ENCODE peak calls at places on chromosomes 2 and 18, in six cellular contexts. Q is fibroblast of lung, J is IMR-90, E is H9, O is OCI-LY7, V is PC-3. A is an unnamed sample.

GRCh38 chr18:65751145-65752085 is 603 bp downstream of the CDH7 start:
- DNase-seq in O (no peak), Q (peak), V (no peak), J (no peak), E (peak), A (peak)

GRCh38 chr2:8174641-8175257 is 507.1 kb upstream of the ID2 start:
- DNase-seq in O (no peak), V (no peak), E (no peak), Q (peak), J (no peak), A (no peak)

GRCh38 chr2:229818230-229818629 is 103.6 kb downstream of the TRIP12 start:
- DNase-seq in O (no peak), V (peak), Q (no peak), J (no peak), E (no peak), A (no peak)

GRCh38 chr2:137117385-137117784 is 352.0 kb downstream of the THSD7B start:
- DNase-seq in E (no peak), O (no peak), V (peak), Q (peak), J (no peak), A (peak)

GRCh38 chr18:27793013-27793412 is 383.9 kb downstream of the CDH2 start:
- DNase-seq in O (no peak), E (no peak), J (no peak), V (no peak), Q (no peak), A (no peak)

GRCh38 chr2:210617732-210618330 is 61.4 kb downstream of the CPS1 start:
- DNase-seq in O (peak), Q (peak), E (no peak), V (peak), J (peak), A (peak)

GRCh38 chr2:144550916-144551315 is 31.0 kb upstream of the ZEB2 start:
- DNase-seq in O (no peak), Q (peak), J (peak), V (no peak), E (no peak), A (no peak)

GRCh38 chr2:33511141-33511540 is 34.7 kb downstream of the RASGRP3 start:
- DNase-seq in Q (peak), V (no peak), J (peak), O (no peak), E (no peak), A (no peak)

GRCh38 chr2:240604291-240604938 is 17.9 kb downstream of the CAPN10 start:
- DNase-seq in J (peak), V (peak), O (peak), Q (peak), E (peak), A (peak)

GRCh38 chr2:38207168-38207567 is 131.2 kb upstream of the CYP1B1 start:
- DNase-seq in V (no peak), E (no peak), J (no peak), O (no peak), Q (peak), A (no peak)

GRCh38 chr2:134718956-134719814 is at the start of gene TMEM163:
- DNase-seq in J (no peak), Q (no peak), O (no peak), V (peak), E (peak), A (peak)

GRCh38 chr2:189440947-189441708 is at the start of gene WDR75:
- DNase-seq in E (peak), Q (peak), O (peak), V (peak), J (peak), A (peak)

GRCh38 chr2:7867858-7868257 is 814.0 kb upstream of the ID2 start:
- DNase-seq in V (no peak), E (no peak), Q (no peak), O (peak), J (no peak), A (no peak)

GRCh38 chr2:230863031-230863430 is 1.7 kb upstream of the ITM2C start:
- DNase-seq in E (no peak), Q (no peak), J (no peak), O (no peak), V (no peak), A (no peak)

GRCh38 chr2:171391532-171391931 is 42.3 kb downstream of the METTL8 start:
- DNase-seq in O (no peak), J (no peak), V (peak), E (no peak), Q (no peak), A (no peak)

GRCh38 chr18:7812431-7813063 is 245.4 kb downstream of the PTPRM start:
- DNase-seq in E (no peak), Q (peak), V (peak), J (peak), O (no peak), A (no peak)

GRCh38 chr18:13993730-13994129 is 78.4 kb upstream of the MC2R start:
- DNase-seq in Q (no peak), O (no peak), J (no peak), E (no peak), V (no peak), A (no peak)

GRCh38 chr2:116510117-116510671 is 1304.3 kb upstream of the DDX18 start:
- DNase-seq in V (peak), J (no peak), E (peak), O (peak), Q (no peak), A (peak)

GRCh38 chr18:10197097-10197496 is 257.3 kb upstream of the APCDD1 start:
- DNase-seq in Q (no peak), V (peak), J (no peak), E (no peak), O (no peak), A (peak)

GRCh38 chr2:18976112-18976961 is 382.1 kb downstream of the OSR1 start:
- DNase-seq in V (peak), Q (peak), J (peak), E (no peak), O (peak), A (peak)

GRCh38 chr2:96637385-96638143 is 548 bp downstream of the KANSL3 start:
- DNase-seq in J (peak), Q (peak), O (peak), E (peak), V (peak), A (peak)

GRCh38 chr2:42029639-42030195 is 18.1 kb upstream of the PKDCC start:
- DNase-seq in J (no peak), Q (no peak), O (no peak), V (no peak), E (no peak), A (no peak)

GRCh38 chr18:9136315-9137141 is at the start of gene ANKRD12:
- DNase-seq in V (peak), Q (peak), O (peak), E (peak), J (peak), A (peak)

GRCh38 chr18:9135912-9136314 is 668 bp upstream of the ANKRD12 start:
- DNase-seq in J (peak), O (peak), V (peak), E (peak), Q (no peak), A (peak)

GRCh38 chr18:9139400-9140039 is 2.9 kb downstream of the ANKRD12 start:
- DNase-seq in J (no peak), O (no peak), E (no peak), Q (no peak), V (no peak), A (no peak)

GRCh38 chr18:9135081-9135911 is 1.3 kb upstream of the ANKRD12 start:
- DNase-seq in O (no peak), E (no peak), V (no peak), J (no peak), Q (no peak), A (no peak)

GRCh38 chr18:9137168-9138066 is 836 bp downstream of the ANKRD12 start:
- DNase-seq in Q (peak), V (peak), O (peak), E (no peak), J (peak), A (peak)
- H2AFZ ChIP-seq in Q (peak), V (peak), O (peak), E (no peak), J (peak), A (peak)

GRCh38 chr2:168160897-168161296 is 86.5 kb downstream of the STK39 start:
- DNase-seq in V (peak), J (no peak), E (peak), O (peak), Q (no peak), A (no peak)
- TF ChIP-seq CTCF in V (peak), J (peak), E (peak), O (peak), Q (peak), A (no peak)

GRCh38 chr2:219803294-219803693 is 175.9 kb downstream of the SLC4A3 start:
- DNase-seq in V (peak), J (peak), E (no peak), O (no peak), Q (peak), A (no peak)
- H2AFZ ChIP-seq in V (no peak), J (no peak), E (no peak), O (no peak), Q (no peak), A (no peak)

DNA sequence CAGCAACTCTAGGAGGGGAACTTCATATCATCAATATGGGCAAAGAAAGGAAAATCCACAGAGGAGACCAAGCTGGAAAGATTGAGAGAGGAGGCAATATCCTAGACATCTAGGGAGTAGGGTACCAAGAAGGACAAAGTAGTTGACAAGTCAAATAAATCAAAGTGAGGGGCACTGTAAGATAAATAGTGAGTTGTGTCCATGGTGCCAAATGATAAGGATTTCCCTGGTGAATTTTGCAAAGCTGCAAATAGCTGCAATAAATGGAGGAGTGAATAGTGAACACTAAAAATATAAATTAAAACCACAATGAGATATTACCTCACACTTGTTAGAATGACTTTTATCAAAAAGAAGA is 258.1 kb upstream of the FN1 start:
- DNase-seq in O (no peak), V (no peak), E (no peak), Q (no peak), J (no peak), A (no peak)
- TF ChIP-seq CTCF in O (no peak), V (no peak), E (no peak), Q (no peak), J (no peak), A (no peak)

DNA sequence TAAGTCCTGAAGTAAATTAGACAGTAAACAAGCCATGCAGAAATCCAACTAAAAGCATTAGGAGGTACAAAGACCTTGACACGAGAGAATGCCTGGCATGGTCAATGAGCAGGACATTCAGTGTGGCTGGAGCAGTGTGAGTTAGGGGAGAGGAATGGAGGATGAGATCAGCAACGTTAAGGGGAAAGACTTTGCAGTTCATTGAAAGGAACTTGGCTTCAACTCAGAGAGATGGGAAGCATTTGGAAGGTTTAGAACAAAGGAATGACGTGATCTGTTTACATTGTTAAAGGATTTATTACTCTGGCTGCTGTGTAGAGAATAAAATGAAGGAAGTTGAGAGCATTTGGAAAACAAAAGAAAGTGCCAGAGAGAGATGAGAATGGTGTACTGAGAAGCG is 621.3 kb downstream of the XIRP2 start:
- DNase-seq in Q (peak), O (no peak), J (peak), E (peak), V (peak), A (peak)
- H2AFZ ChIP-seq in Q (no peak), O (no peak), J (no peak), E (no peak), V (no peak), A (no peak)

GRCh38 chr2:173989160-173989885 is 24.1 kb upstream of the SP3 start:
- DNase-seq in J (no peak), O (peak), V (no peak), Q (no peak), E (no peak), A (no peak)
- TF ChIP-seq CTCF in J (no peak), O (peak), V (no peak), Q (no peak), E (no peak), A (no peak)

A was measured in hepatocyte.